ENCODE peak calls at places on chromosome 1, in eight cellular contexts. One of them, this sample, is unnamed.

GRCh38 chr1:71650126-71650525 is 569.3 kb upstream of the ZRANB2 start:
- DNase-seq in GM23248: peak
- DNase-seq in astrocyte: no peak
- DNase-seq in PC-3: no peak
- DNase-seq in OCI-LY7: no peak
- DNase-seq in fibroblast of lung: peak
- DNase-seq in PC-9: no peak
- DNase-seq in IMR-90: peak
- DNase-seq in this sample: no peak

GRCh38 chr1:43796111-43796581 is 88.8 kb downstream of the ST3GAL3 start:
- DNase-seq in astrocyte: peak
- DNase-seq in OCI-LY7: no peak
- DNase-seq in PC-9: no peak
- DNase-seq in fibroblast of lung: peak
- DNase-seq in GM23248: peak
- DNase-seq in IMR-90: peak
- DNase-seq in PC-3: no peak
- DNase-seq in this sample: peak

GRCh38 chr1:174989540-174990181 is 10.1 kb upstream of the CACYBP start:
- DNase-seq in PC-3: no peak
- DNase-seq in PC-9: no peak
- DNase-seq in GM23248: peak
- DNase-seq in astrocyte: no peak
- DNase-seq in IMR-90: no peak
- DNase-seq in OCI-LY7: no peak
- DNase-seq in fibroblast of lung: no peak
- DNase-seq in this sample: no peak

GRCh38 chr1:100585774-100586173 is 47.8 kb downstream of the GPR88 start:
- DNase-seq in astrocyte: peak
- DNase-seq in IMR-90: peak
- DNase-seq in OCI-LY7: no peak
- DNase-seq in GM23248: peak
- DNase-seq in fibroblast of lung: no peak
- DNase-seq in PC-9: no peak
- DNase-seq in PC-3: peak
- DNase-seq in this sample: no peak

GRCh38 chr1:161073474-161074121 is 3.9 kb upstream of the ARHGAP30 start:
- DNase-seq in PC-9: no peak
- DNase-seq in GM23248: no peak
- DNase-seq in PC-3: no peak
- DNase-seq in fibroblast of lung: no peak
- DNase-seq in astrocyte: no peak
- DNase-seq in IMR-90: no peak
- DNase-seq in OCI-LY7: no peak
- DNase-seq in this sample: peak

GRCh38 chr1:3498986-3499385 is 44.5 kb downstream of the ARHGEF16 start:
- DNase-seq in fibroblast of lung: no peak
- DNase-seq in PC-9: no peak
- DNase-seq in IMR-90: no peak
- DNase-seq in PC-3: no peak
- DNase-seq in astrocyte: no peak
- DNase-seq in OCI-LY7: no peak
- DNase-seq in GM23248: no peak
- DNase-seq in this sample: no peak

GRCh38 chr1:156154317-156154749 is 948 bp downstream of the SEMA4A start:
- DNase-seq in OCI-LY7: peak
- DNase-seq in PC-9: no peak
- DNase-seq in PC-3: no peak
- DNase-seq in fibroblast of lung: no peak
- DNase-seq in GM23248: no peak
- DNase-seq in IMR-90: no peak
- DNase-seq in astrocyte: no peak
- DNase-seq in this sample: peak

GRCh38 chr1:175191654-175192053 is 922 bp downstream of the KIAA0040 start:
- DNase-seq in PC-9: no peak
- DNase-seq in OCI-LY7: peak
- DNase-seq in PC-3: no peak
- DNase-seq in IMR-90: no peak
- DNase-seq in astrocyte: no peak
- DNase-seq in fibroblast of lung: no peak
- DNase-seq in GM23248: peak
- DNase-seq in this sample: peak

GRCh38 chr1:43541721-43542401 is 11.2 kb downstream of the PTPRF start:
- DNase-seq in astrocyte: no peak
- DNase-seq in IMR-90: no peak
- DNase-seq in OCI-LY7: no peak
- DNase-seq in GM23248: peak
- DNase-seq in fibroblast of lung: peak
- DNase-seq in PC-9: no peak
- DNase-seq in PC-3: no peak
- DNase-seq in this sample: no peak

GRCh38 chr1:8293141-8293540 is 24.8 kb upstream of the SLC45A1 start:
- DNase-seq in PC-9: no peak
- DNase-seq in fibroblast of lung: no peak
- DNase-seq in OCI-LY7: no peak
- DNase-seq in GM23248: no peak
- DNase-seq in IMR-90: no peak
- DNase-seq in astrocyte: no peak
- DNase-seq in PC-3: no peak
- DNase-seq in this sample: no peak

GRCh38 chr1:205711105-205712048 is 31.1 kb upstream of the SLC45A3 start:
- DNase-seq in PC-3: peak
- DNase-seq in astrocyte: peak
- DNase-seq in IMR-90: peak
- DNase-seq in GM23248: peak
- DNase-seq in fibroblast of lung: peak
- DNase-seq in PC-9: peak
- DNase-seq in OCI-LY7: peak
- DNase-seq in this sample: peak

GRCh38 chr1:147585640-147586383 is 44.5 kb downstream of the BCL9 start:
- DNase-seq in OCI-LY7: no peak
- DNase-seq in GM23248: peak
- DNase-seq in fibroblast of lung: no peak
- DNase-seq in astrocyte: peak
- DNase-seq in IMR-90: no peak
- DNase-seq in PC-9: no peak
- DNase-seq in PC-3: no peak
- DNase-seq in this sample: no peak

GRCh38 chr1:236030572-236030971 is 34.3 kb downstream of the NID1 start:
- DNase-seq in OCI-LY7: no peak
- DNase-seq in GM23248: no peak
- DNase-seq in astrocyte: no peak
- DNase-seq in PC-3: no peak
- DNase-seq in fibroblast of lung: peak
- DNase-seq in PC-9: no peak
- DNase-seq in IMR-90: peak
- DNase-seq in this sample: no peak

GRCh38 chr1:9827558-9828185 is 3.9 kb upstream of the CLSTN1 start:
- DNase-seq in astrocyte: no peak
- DNase-seq in fibroblast of lung: peak
- DNase-seq in IMR-90: no peak
- DNase-seq in OCI-LY7: no peak
- DNase-seq in PC-9: no peak
- DNase-seq in GM23248: peak
- DNase-seq in PC-3: no peak
- DNase-seq in this sample: peak

GRCh38 chr1:231836227-231836893 is 209.8 kb downstream of the DISC1 start:
- DNase-seq in IMR-90: no peak
- DNase-seq in PC-9: no peak
- DNase-seq in GM23248: no peak
- DNase-seq in OCI-LY7: no peak
- DNase-seq in PC-3: no peak
- DNase-seq in fibroblast of lung: no peak
- DNase-seq in astrocyte: no peak
- DNase-seq in this sample: no peak

GRCh38 chr1:40377512-40377911 is 4.0 kb downstream of the SMAP2 start:
- DNase-seq in astrocyte: no peak
- DNase-seq in GM23248: no peak
- DNase-seq in IMR-90: no peak
- DNase-seq in fibroblast of lung: no peak
- DNase-seq in PC-9: no peak
- DNase-seq in PC-3: no peak
- DNase-seq in OCI-LY7: no peak
- DNase-seq in this sample: no peak

GRCh38 chr1:174871886-174872285 is 127.9 kb upstream of the CACYBP start:
- DNase-seq in GM23248: no peak
- DNase-seq in PC-9: peak
- DNase-seq in astrocyte: peak
- DNase-seq in fibroblast of lung: no peak
- DNase-seq in PC-3: peak
- DNase-seq in IMR-90: no peak
- DNase-seq in OCI-LY7: no peak
- DNase-seq in this sample: no peak

GRCh38 chr1:20250346-20250989 is 40.2 kb upstream of the VWA5B1 start:
- DNase-seq in PC-3: peak
- DNase-seq in fibroblast of lung: peak
- DNase-seq in GM23248: peak
- DNase-seq in IMR-90: peak
- DNase-seq in OCI-LY7: no peak
- DNase-seq in astrocyte: no peak
- DNase-seq in PC-9: peak
- DNase-seq in this sample: no peak

GRCh38 chr1:206066479-206067171 is 13.7 kb downstream of the RHEX start:
- DNase-seq in GM23248: no peak
- DNase-seq in IMR-90: no peak
- DNase-seq in PC-9: no peak
- DNase-seq in PC-3: no peak
- DNase-seq in OCI-LY7: peak
- DNase-seq in fibroblast of lung: no peak
- DNase-seq in astrocyte: no peak
- DNase-seq in this sample: no peak

GRCh38 chr1:19925342-19926070 is 2.1 kb upstream of the PLA2G2E start:
- DNase-seq in IMR-90: no peak
- DNase-seq in fibroblast of lung: no peak
- DNase-seq in PC-3: peak
- DNase-seq in astrocyte: no peak
- DNase-seq in OCI-LY7: no peak
- DNase-seq in PC-9: peak
- DNase-seq in GM23248: no peak
- DNase-seq in this sample: no peak

DNA sequence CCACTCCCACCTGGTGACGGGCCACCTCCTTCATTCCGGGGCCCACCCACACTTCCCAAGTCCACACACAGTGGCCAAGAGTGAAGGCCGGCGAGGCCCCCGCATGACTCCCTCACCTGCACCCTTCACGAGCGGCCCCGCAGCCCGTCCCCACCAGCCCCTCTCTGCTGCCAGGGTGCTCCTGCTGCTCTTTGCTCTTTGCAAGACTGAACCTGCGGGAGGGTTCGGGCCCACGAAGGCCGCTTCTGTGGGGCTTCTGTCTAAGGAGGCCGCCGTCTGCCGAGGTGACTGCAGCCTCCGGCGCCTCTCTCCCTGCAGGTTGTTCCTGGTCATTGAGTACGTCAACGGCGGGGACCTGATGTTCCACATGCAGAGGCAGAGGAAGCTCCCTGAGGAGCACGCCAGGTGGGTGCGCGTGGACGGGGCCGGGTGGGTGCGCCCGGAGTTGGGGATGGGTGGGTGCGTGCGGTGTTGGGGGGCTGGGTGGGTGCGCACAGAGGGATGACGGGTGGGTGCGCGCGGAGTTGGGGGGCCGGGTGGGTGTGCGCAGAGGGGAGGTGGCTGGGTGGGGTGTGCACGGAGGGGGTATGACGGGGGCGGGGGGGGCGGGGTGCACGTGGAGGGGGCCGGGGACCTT is 25.3 kb downstream of the FAAP20 start:
- DNase-seq in PC-9: no peak
- DNase-seq in astrocyte: no peak
- DNase-seq in GM23248: no peak
- DNase-seq in PC-3: no peak
- DNase-seq in fibroblast of lung: no peak
- DNase-seq in IMR-90: no peak
- DNase-seq in OCI-LY7: no peak
- DNase-seq in this sample: no peak
- H3K4me3 ChIP-seq in PC-9: no peak
- H3K4me3 ChIP-seq in astrocyte: no peak
- H3K4me3 ChIP-seq in GM23248: no peak
- H3K4me3 ChIP-seq in PC-3: no peak
- H3K4me3 ChIP-seq in fibroblast of lung: no peak
- H3K4me3 ChIP-seq in IMR-90: no peak
- H3K4me3 ChIP-seq in OCI-LY7: no peak
- H3K4me3 ChIP-seq in this sample: no peak

GRCh38 chr1:207850621-207851407 is 60.1 kb downstream of the CD34 start:
- DNase-seq in fibroblast of lung: no peak
- DNase-seq in IMR-90: no peak
- DNase-seq in astrocyte: no peak
- DNase-seq in OCI-LY7: no peak
- DNase-seq in PC-9: no peak
- DNase-seq in GM23248: no peak
- DNase-seq in PC-3: no peak
- DNase-seq in this sample: no peak

GRCh38 chr1:207845109-207845508 is 65.8 kb downstream of the CD34 start:
- DNase-seq in fibroblast of lung: no peak
- DNase-seq in astrocyte: no peak
- DNase-seq in PC-9: no peak
- DNase-seq in PC-3: no peak
- DNase-seq in OCI-LY7: no peak
- DNase-seq in GM23248: no peak
- DNase-seq in IMR-90: no peak
- DNase-seq in this sample: no peak

GRCh38 chr1:207847116-207847515 is 63.8 kb downstream of the CD34 start:
- DNase-seq in PC-9: no peak
- DNase-seq in GM23248: no peak
- DNase-seq in astrocyte: peak
- DNase-seq in IMR-90: no peak
- DNase-seq in OCI-LY7: no peak
- DNase-seq in PC-3: peak
- DNase-seq in fibroblast of lung: no peak
- DNase-seq in this sample: no peak

GRCh38 chr1:207849016-207849415 is 61.9 kb downstream of the CD34 start:
- DNase-seq in PC-9: no peak
- DNase-seq in OCI-LY7: no peak
- DNase-seq in IMR-90: no peak
- DNase-seq in astrocyte: no peak
- DNase-seq in PC-3: no peak
- DNase-seq in GM23248: no peak
- DNase-seq in fibroblast of lung: no peak
- DNase-seq in this sample: no peak

GRCh38 chr1:207848234-207848633 is 62.7 kb downstream of the CD34 start:
- DNase-seq in PC-3: peak
- DNase-seq in PC-9: peak
- DNase-seq in fibroblast of lung: peak
- DNase-seq in OCI-LY7: no peak
- DNase-seq in IMR-90: peak
- DNase-seq in GM23248: peak
- DNase-seq in astrocyte: peak
- DNase-seq in this sample: no peak
- H2AFZ ChIP-seq in PC-3: no peak
- H2AFZ ChIP-seq in PC-9: peak
- H2AFZ ChIP-seq in fibroblast of lung: peak
- H2AFZ ChIP-seq in OCI-LY7: no peak
- H2AFZ ChIP-seq in IMR-90: peak
- H2AFZ ChIP-seq in GM23248: peak
- H2AFZ ChIP-seq in astrocyte: peak
- H2AFZ ChIP-seq in this sample: no peak

GRCh38 chr1:193794239-193794638 is 607.8 kb upstream of the B3GALT2 start:
- DNase-seq in IMR-90: peak
- DNase-seq in OCI-LY7: no peak
- DNase-seq in PC-3: no peak
- DNase-seq in fibroblast of lung: peak
- DNase-seq in PC-9: no peak
- DNase-seq in astrocyte: no peak
- DNase-seq in GM23248: no peak
- DNase-seq in this sample: no peak
- H3K4me3 ChIP-seq in IMR-90: no peak
- H3K4me3 ChIP-seq in OCI-LY7: no peak
- H3K4me3 ChIP-seq in PC-3: no peak
- H3K4me3 ChIP-seq in fibroblast of lung: no peak
- H3K4me3 ChIP-seq in PC-9: no peak
- H3K4me3 ChIP-seq in astrocyte: no peak
- H3K4me3 ChIP-seq in GM23248: no peak
- H3K4me3 ChIP-seq in this sample: no peak

GRCh38 chr1:173555651-173556305 is 47.1 kb downstream of the SLC9C2 start:
- DNase-seq in OCI-LY7: no peak
- DNase-seq in PC-3: peak
- DNase-seq in PC-9: no peak
- DNase-seq in astrocyte: no peak
- DNase-seq in IMR-90: no peak
- DNase-seq in GM23248: no peak
- DNase-seq in fibroblast of lung: no peak
- DNase-seq in this sample: no peak
- H2AFZ ChIP-seq in OCI-LY7: no peak
- H2AFZ ChIP-seq in PC-3: peak
- H2AFZ ChIP-seq in PC-9: no peak
- H2AFZ ChIP-seq in astrocyte: no peak
- H2AFZ ChIP-seq in IMR-90: no peak
- H2AFZ ChIP-seq in GM23248: no peak
- H2AFZ ChIP-seq in fibroblast of lung: no peak
- H2AFZ ChIP-seq in this sample: no peak